ENCODE peak calls at places on chromosomes 11 and 22, in six cellular contexts. J is stimulated activated CD8-positive, alpha-beta memory T cell treated with anti-CD3 and anti-CD28 coated beads, Interleukin-15, amount 100 ng/mL, for 4 hours; V is activated T-cell treated with anti-CD3 and anti-CD28 coated beads, Interleukin-2, amount 50 U/mL, for 1 hour; F is iPS DF 6.9; M is Peyer's patch; C is stimulated activated CD4-positive, alpha-beta T cell treated with anti-CD3 and anti-CD28 coated beads, Interleukin-4, amount 100 ng/mL, for 24 hours. Y is an unnamed sample.

GRCh38 chr22:27100789-27101188 is 443.4 kb downstream of the MIAT start:
- DNase-seq in F (no peak), C (no peak), V (no peak), J (no peak), M (no peak), Y (no peak)

GRCh38 chr11:64842851-64843841 is 1.3 kb downstream of the CDC42BPG start:
- DNase-seq in V (no peak), F (no peak), J (no peak), C (no peak), M (peak), Y (peak)

GRCh38 chr11:14908214-14908880 is 16.3 kb upstream of the CYP2R1 start:
- DNase-seq in C (peak), F (no peak), J (no peak), M (peak), V (no peak), Y (peak)

GRCh38 chr11:69854719-69855118 is 35.5 kb upstream of the FGF3 start:
- DNase-seq in V (no peak), M (no peak), F (no peak), C (no peak), J (no peak), Y (no peak)

GRCh38 chr11:94895971-94896370 is 77.4 kb downstream of the CWC15 start:
- DNase-seq in M (no peak), V (no peak), C (no peak), F (no peak), J (no peak), Y (no peak)

GRCh38 chr11:1483445-1483961 is 3.1 kb downstream of the MOB2 start:
- DNase-seq in V (no peak), C (no peak), M (no peak), J (no peak), F (no peak), Y (no peak)

GRCh38 chr11:67409781-67410368 is 5.6 kb upstream of the CARNS1 start:
- DNase-seq in V (peak), F (no peak), M (peak), C (no peak), J (no peak), Y (no peak)

GRCh38 chr11:44030276-44030932 is 17.4 kb upstream of the ACCSL start:
- DNase-seq in J (no peak), M (no peak), C (no peak), F (no peak), V (no peak), Y (no peak)

GRCh38 chr11:20031155-20032001 is 128.9 kb downstream of the DBX1 start:
- DNase-seq in M (no peak), F (no peak), J (no peak), V (no peak), C (no peak), Y (peak)

GRCh38 chr22:37267661-37268413 is 14.5 kb upstream of the CYTH4 start:
- DNase-seq in C (no peak), V (no peak), F (no peak), M (no peak), J (no peak), Y (no peak)